ENCODE peak calls at places on chromosomes 7 and 10, in four cellular contexts. X is stomach, K is sigmoid colon, D is suprapubic skin. W is an unnamed sample.

GRCh38 chr10:44479306-44479705 is 94.4 kb upstream of the CXCL12 start:
- DNase-seq in X (no peak), K (no peak), D (no peak), W (no peak)

GRCh38 chr7:112876877-112877276 is 86.7 kb upstream of the TMEM168 start:
- DNase-seq in X (no peak), K (no peak), D (no peak), W (no peak)

GRCh38 chr7:68963547-68963946 is 634.7 kb upstream of the AUTS2 start:
- DNase-seq in X (no peak), K (peak), D (no peak), W (no peak)

GRCh38 chr7:94656925-94657731 is 1.2 kb upstream of the SGCE start:
- DNase-seq in X (no peak), K (no peak), D (no peak), W (no peak)

GRCh38 chr7:139340808-139341057 is 404 bp upstream of the FMC1 start:
- DNase-seq in X (no peak), K (peak), D (peak), W (no peak)

GRCh38 chr7:92763636-92764423 is 72.5 kb downstream of the CDK6 start:
- DNase-seq in X (no peak), K (no peak), D (no peak), W (no peak)

GRCh38 chr10:29482591-29483421 is 152.0 kb downstream of the SVIL start:
- DNase-seq in X (no peak), K (peak), D (no peak), W (no peak)

GRCh38 chr10:87875929-87876571 is 12.6 kb downstream of the PTEN start:
- DNase-seq in X (no peak), K (no peak), D (no peak), W (no peak)

GRCh38 chr7:100016209-100016901 is 959 bp downstream of the ZKSCAN1 start:
- DNase-seq in X (no peak), K (no peak), D (peak), W (peak)
- TF ChIP-seq POLR2AphosphoS5 in X (no peak), K (no peak), D (no peak), W (no peak)

GRCh38 chr10:61286695-61287094 is 166.5 kb downstream of the TMEM26 start:
- DNase-seq in X (no peak), K (no peak), D (no peak), W (no peak)
- TF ChIP-seq EP300 in X (no peak), K (no peak), D (no peak), W (no peak)

GRCh38 chr7:4882169-4882741 is 1.3 kb downstream of the RADIL start:
- DNase-seq in X (peak), K (peak), D (peak), W (peak)
- TF ChIP-seq POLR2AphosphoS5 in X (no peak), K (peak), D (no peak), W (no peak)

DNA sequence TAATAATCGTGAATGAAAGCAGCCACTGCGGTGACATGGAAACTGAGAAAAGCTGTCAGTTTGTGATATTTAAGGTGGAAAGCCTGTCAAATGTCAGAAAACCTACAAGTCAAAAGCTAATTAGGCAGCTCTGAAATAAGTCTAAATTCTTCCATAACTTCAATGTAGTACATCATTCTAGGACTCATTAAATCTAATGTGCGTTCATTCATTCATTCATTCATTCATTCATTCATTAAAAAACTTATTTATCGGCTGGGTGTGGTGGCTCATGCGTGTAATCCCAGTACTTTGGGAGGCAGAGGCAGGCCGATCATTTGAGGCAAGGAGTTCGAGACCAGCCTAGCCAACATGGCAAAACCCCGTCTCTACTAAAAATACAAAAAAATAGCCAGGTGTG is 79.7 kb downstream of the ATE1 start:
- DNase-seq in X (no peak), K (no peak), D (no peak), W (no peak)
- TF ChIP-seq EP300 in X (no peak), K (no peak), D (no peak), W (no peak)

GRCh38 chr10:32981760-32982159 is 23.7 kb upstream of the ITGB1 start:
- DNase-seq in X (peak), K (no peak), D (no peak), W (peak)

GRCh38 chr10:32982911-32983310 is 24.9 kb upstream of the ITGB1 start:
- DNase-seq in X (no peak), K (no peak), D (no peak), W (no peak)

GRCh38 chr10:32984003-32984600 is 26.1 kb upstream of the ITGB1 start:
- DNase-seq in X (no peak), K (no peak), D (no peak), W (no peak)

GRCh38 chr10:32982293-32982709 is 24.3 kb upstream of the ITGB1 start:
- DNase-seq in X (no peak), K (no peak), D (no peak), W (no peak)

DNA sequence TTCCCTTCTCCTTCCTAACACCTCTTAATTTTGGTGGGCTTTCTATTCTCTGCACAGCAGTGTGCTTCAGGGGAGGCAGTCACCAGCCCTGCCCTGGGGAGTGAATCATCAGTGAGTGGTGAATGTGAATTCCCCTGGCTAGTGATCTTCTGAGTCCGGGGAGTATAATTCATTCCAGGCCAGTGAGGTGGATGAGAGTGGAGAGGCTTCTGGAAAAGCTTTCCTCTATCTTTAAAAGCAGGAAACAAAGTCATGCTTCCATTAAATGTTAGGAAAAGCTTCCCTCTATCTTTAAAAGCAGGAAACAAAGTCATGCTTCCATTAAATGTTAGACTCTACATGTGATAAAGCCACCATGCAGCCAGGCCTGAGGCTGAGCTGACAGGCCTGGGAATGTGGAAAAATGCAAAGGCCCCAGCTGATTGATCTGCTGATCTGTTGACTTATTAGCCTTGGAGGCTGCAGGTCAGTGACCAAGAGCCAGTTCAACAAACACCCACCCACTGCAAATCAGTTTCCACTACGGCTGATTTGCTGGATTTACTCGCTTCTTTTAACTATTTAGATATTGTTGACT is 25.4 kb upstream of the ITGB1 start:
- DNase-seq in X (no peak), K (no peak), D (no peak), W (no peak)
- TF ChIP-seq POLR2AphosphoS5 in X (no peak), K (no peak), D (no peak), W (no peak)

GRCh38 chr10:70256463-70256862 is 23.2 kb upstream of the PPA1 start:
- DNase-seq in X (no peak), K (no peak), D (no peak), W (no peak)

GRCh38 chr10:70253878-70254765 is 20.9 kb upstream of the PPA1 start:
- DNase-seq in X (no peak), K (no peak), D (no peak), W (no peak)

GRCh38 chr10:70258216-70258615 is 25.0 kb upstream of the PPA1 start:
- DNase-seq in X (no peak), K (no peak), D (no peak), W (no peak)

GRCh38 chr10:70254795-70255328 is 21.6 kb upstream of the PPA1 start:
- DNase-seq in X (no peak), K (no peak), D (no peak), W (no peak)

GRCh38 chr10:70255329-70256299 is 22.4 kb upstream of the PPA1 start:
- DNase-seq in X (no peak), K (no peak), D (no peak), W (peak)
- TF ChIP-seq EP300 in X (no peak), K (no peak), D (no peak), W (no peak)

DNA sequence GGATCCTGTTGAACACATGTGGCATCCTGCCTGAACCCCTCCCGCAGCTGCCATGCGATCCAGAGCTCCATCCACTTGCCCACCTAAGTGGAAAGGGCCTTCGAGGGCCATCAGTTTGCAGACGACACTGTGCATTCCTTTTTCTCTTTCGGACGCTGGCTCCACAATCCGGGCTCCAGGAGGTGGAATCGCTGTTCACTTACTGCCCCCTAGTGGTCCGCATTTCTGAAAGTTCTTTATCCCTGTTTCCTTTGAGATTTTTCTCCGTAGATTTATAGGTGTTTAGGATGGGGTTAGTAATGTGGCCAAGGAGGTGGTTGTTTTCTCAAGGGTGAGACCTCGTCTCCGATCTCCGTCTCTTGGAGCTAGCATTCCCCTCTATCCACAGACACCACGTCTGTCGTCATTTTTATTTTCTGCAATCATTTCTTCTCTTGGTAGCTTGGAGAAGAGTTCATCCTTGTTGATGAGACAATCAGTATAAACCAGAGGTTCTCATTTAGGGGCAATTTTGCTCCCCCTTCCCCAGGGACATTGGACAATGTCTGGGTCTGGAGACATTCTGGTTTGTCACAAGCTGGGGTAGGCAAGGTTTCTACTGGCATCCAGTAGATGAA is 204.6 kb downstream of the ARHGAP21 start:
- DNase-seq in X (peak), K (peak), D (no peak), W (peak)
- TF ChIP-seq POLR2AphosphoS5 in X (no peak), K (no peak), D (no peak), W (no peak)

DNA sequence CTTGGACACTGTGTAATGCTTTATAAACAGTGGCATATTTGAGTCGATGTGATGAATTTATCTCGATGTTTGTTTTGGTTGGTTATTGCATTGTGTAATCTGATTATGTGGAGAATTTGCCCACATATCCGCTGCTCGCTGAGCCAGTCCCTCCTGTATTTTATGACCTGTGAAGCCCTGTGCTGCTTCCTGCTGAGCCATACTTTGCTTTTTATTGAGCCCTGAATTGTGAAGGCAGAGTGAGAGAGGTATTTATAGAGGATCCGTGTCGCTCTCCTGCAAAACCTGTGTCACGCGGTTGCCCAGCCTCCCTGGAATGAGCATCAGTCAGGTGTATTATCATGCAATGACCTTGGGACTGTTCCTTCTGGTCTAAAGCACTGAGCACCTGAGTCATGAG is 253.7 kb downstream of the ARHGAP21 start:
- DNase-seq in X (no peak), K (no peak), D (no peak), W (peak)
- TF ChIP-seq EP300 in X (no peak), K (no peak), D (no peak), W (no peak)

GRCh38 chr10:21823617-21824016 is 179.9 kb downstream of the DNAJC1 start:
- DNase-seq in X (no peak), K (no peak), D (no peak), W (no peak)
- TF ChIP-seq POLR2AphosphoS5 in X (no peak), K (no peak), D (no peak), W (no peak)

GRCh38 chr7:29749701-29750321 is 56.5 kb upstream of the WIPF3 start:
- DNase-seq in X (no peak), K (no peak), D (no peak), W (no peak)
- TF ChIP-seq EP300 in X (no peak), K (no peak), D (no peak), W (no peak)